ENCODE peak calls at places on chromosome 19, in nine cellular contexts. B, D, S, O, N, P, C, T and Q are unnamed samples.

GRCh38 chr19:12202250-12202649 is 39.4 kb downstream of the ZNF136 start:
- ATAC-seq in B (peak), D (peak), S (peak), O (no peak), N (peak), P (peak), C (no peak), T (no peak), Q (no peak)

GRCh38 chr19:58492265-58492664 is 16.1 kb downstream of the ZNF446 start:
- ATAC-seq in B (no peak), D (no peak), S (no peak), O (no peak), N (no peak), P (no peak), C (no peak), T (no peak), Q (no peak)

GRCh38 chr19:55643733-55644116 is 276 bp downstream of the ZNF581 start:
- ATAC-seq in B (no peak), D (no peak), S (no peak), O (no peak), N (no peak), P (no peak), C (no peak), T (no peak), Q (no peak)

GRCh38 chr19:48381178-48381950 is 10.0 kb downstream of the KDELR1 start:
- ATAC-seq in B (no peak), D (no peak), S (no peak), O (no peak), N (no peak), P (no peak), C (no peak), T (no peak), Q (no peak)

GRCh38 chr19:48487944-48488343 is 18.8 kb downstream of the CYTH2 start:
- ATAC-seq in B (no peak), D (peak), S (no peak), O (peak), N (no peak), P (peak), C (no peak), T (no peak), Q (peak)

GRCh38 chr19:41500443-41500842 is 57.5 kb downstream of the ERICH4 start:
- ATAC-seq in B (no peak), D (peak), S (no peak), O (peak), N (no peak), P (peak), C (no peak), T (no peak), Q (no peak)

GRCh38 chr19:2507109-2507508 is 31.2 kb downstream of the GADD45B start:
- ATAC-seq in B (no peak), D (peak), S (peak), O (no peak), N (peak), P (no peak), C (no peak), T (no peak), Q (peak)

GRCh38 chr19:16112778-16113177 is 1.1 kb downstream of the RAB8A start:
- ATAC-seq in B (no peak), D (no peak), S (no peak), O (no peak), N (no peak), P (no peak), C (no peak), T (no peak), Q (no peak)

GRCh38 chr19:15862444-15862843 is 35.4 kb downstream of the CYP4F2 start:
- ATAC-seq in B (no peak), D (no peak), S (no peak), O (no peak), N (no peak), P (no peak), C (no peak), T (no peak), Q (no peak)